ENCODE peak calls at places on chromosomes 2 and 18, in seven cellular contexts. A, H, J, G, W, S and E are unnamed samples.

GRCh38 chr2:224982226-224982625 is 60.0 kb downstream of the DOCK10 start:
- DNase-seq in S (no peak), J (no peak), H (no peak), G (no peak), W (no peak), A (peak; percentile 67), E (no peak)

GRCh38 chr2:146982393-146982846 is 862.4 kb upstream of the ACVR2A start:
- DNase-seq in W (no peak), S (peak; percentile 57), J (no peak), A (peak; percentile 73), G (peak; percentile 54), H (no peak), E (peak; percentile 99)

GRCh38 chr18:47251289-47252120 is at the start of gene SKOR2:
- DNase-seq in S (no peak), A (no peak), J (no peak), G (no peak), W (no peak), H (no peak), E (no peak)

GRCh38 chr2:100541404-100541803 is 21.4 kb upstream of the PDCL3 start:
- DNase-seq in J (no peak), G (no peak), H (no peak), A (no peak), S (no peak), W (no peak), E (no peak)

GRCh38 chr18:39057423-39058057 is 1491.9 kb upstream of the CELF4 start:
- DNase-seq in G (no peak), S (no peak), J (no peak), W (no peak), H (no peak), A (no peak), E (no peak)

GRCh38 chr2:6883448-6884122 is 6.0 kb downstream of the RSAD2 start:
- DNase-seq in S (no peak), J (no peak), G (no peak), A (no peak), W (no peak), H (no peak), E (no peak)

GRCh38 chr2:145157626-145158025 is 637.7 kb upstream of the ZEB2 start:
- DNase-seq in H (no peak), W (no peak), A (no peak), J (no peak), S (no peak), G (no peak), E (no peak)

GRCh38 chr2:235419996-235420395 is 73.8 kb upstream of the AGAP1 start:
- DNase-seq in S (no peak), W (no peak), J (no peak), G (no peak), A (no peak), H (no peak), E (no peak)

GRCh38 chr2:15412779-15413178 is 148.4 kb downstream of the NBAS start:
- DNase-seq in G (no peak), H (no peak), W (no peak), S (no peak), J (no peak), A (no peak), E (no peak)

GRCh38 chr2:138267902-138268254 is 233.7 kb upstream of the SPOPL start:
- DNase-seq in A (no peak), S (no peak), G (no peak), W (no peak), J (no peak), H (no peak), E (no peak)

DNA sequence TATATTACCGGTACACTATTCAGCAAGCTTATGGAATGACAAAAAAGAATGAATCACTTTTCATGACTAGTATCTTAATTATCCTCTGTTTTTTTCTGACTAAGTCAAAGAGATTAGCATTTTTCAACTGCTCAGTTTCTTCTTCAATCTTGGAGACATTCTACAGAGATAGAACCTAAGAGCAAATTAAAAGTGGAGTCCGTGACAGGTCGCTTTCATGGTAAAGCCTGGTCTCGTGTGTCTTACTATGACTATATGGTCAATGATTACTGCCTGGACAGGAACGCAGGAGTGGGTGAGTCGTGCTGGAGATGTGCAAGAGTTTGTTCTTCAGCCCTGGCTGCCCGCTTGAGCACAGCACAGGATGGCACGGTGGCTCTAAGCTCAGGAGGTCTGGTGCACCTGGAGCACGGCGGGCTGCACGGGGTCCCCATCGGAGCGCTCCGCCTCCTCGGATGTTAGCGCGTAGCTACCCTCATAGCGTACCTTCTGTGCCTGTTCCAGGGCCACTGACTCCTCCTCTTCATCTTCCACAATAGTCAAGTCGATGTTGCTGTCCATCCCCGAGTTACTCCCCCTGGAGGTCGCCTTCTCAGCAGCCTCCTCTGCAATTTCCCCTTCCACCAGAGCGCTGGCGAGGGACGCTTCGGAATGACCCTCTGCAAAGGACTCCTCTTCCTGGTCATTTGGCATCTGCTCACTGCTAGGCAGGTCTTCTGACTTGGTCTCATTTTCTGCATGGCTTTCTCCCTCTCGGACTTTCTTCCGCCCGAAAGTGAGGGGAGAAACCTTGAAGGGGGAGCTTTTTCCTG is 11.1 kb downstream of the CAVIN2 start:
- DNase-seq in J (no peak), G (no peak), A (no peak), S (no peak), H (no peak), W (no peak), E (no peak)
- H3K4me3 ChIP-seq in J (no peak overlapping the region), G (no peak overlapping the region), A (no peak overlapping the region), S (no peak overlapping the region), H (no peak overlapping the region), W (no peak overlapping the region), E (no peak overlapping the region)

GRCh38 chr2:44959855-44960254 is 18.4 kb downstream of the SIX3 start:
- DNase-seq in G (no peak), J (no peak), S (no peak), H (no peak), A (no peak), W (no peak), E (no peak)
- TF ChIP-seq CTCF in G (no peak), J (no peak), S (no peak), H (no peak), A (no peak), W (no peak), E (no peak)

GRCh38 chr2:218001629-218002028 is 1.2 kb downstream of the TNS1 start:
- DNase-seq in H (no peak), W (no peak), A (no peak), S (no peak), G (no peak), J (no peak), E (no peak)
- H3K4me3 ChIP-seq in H (peak overlapping the region; percentile 76), W (peak overlapping the region; percentile 74), A (peak overlapping the region; percentile 58), S (no peak overlapping the region), G (no peak overlapping the region), J (peak overlapping the region; percentile 3), E (peak overlapping the region; percentile 55)

DNA sequence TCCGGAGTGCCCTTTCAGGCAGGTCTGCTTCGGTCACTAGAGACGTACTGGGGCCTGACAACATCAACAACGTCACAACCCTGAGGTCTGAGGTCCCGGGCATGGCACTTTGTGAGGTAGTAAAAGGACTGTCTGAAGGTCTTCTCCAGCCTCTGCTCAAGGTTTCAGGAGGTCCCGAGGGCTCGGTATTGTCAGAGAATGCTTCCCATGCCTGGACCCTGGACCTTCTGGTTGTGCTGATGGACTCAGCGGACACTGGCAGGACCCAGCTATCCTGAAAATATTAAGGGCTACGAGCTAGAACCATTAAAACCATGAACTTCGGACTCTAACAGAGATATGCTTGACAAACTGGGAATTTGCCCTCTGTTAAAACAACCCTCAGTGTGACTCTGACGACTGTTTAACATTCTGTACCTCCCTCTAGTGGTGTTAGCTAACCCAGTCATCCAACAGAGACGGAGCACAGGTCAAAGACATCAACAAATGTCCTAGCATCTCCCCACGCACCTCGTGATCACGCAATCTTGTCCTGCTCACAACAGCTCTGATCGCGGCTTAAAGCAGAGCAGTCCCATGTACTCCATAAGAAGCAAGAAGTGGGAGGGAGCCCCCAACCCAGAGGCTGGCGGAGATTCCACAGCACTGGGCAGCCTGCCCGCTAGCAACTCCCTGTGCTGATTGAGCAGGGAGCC is 96.5 kb downstream of the CCDC93 start:
- DNase-seq in W (no peak), G (no peak), S (no peak), A (no peak), J (no peak), H (no peak), E (no peak)
- TF ChIP-seq CTCF in W (no peak), G (no peak), S (peak; percentile 63), A (no peak), J (no peak), H (peak; percentile 38), E (peak; percentile 33)

GRCh38 chr2:31411771-31412170 is 2.8 kb downstream of the XDH start:
- DNase-seq in G (no peak), S (no peak), J (no peak), H (no peak), W (no peak), A (no peak), E (no peak)

GRCh38 chr2:31414601-31415241 is at the start of gene XDH:
- DNase-seq in H (no peak), W (no peak), S (peak; percentile 64), A (no peak), J (peak; percentile 76), G (no peak), E (no peak)

GRCh38 chr2:31413025-31413424 is 1.5 kb downstream of the XDH start:
- DNase-seq in J (no peak), W (no peak), G (no peak), S (no peak), H (no peak), A (no peak), E (peak; percentile 73)

GRCh38 chr2:31415421-31415820 is 879 bp upstream of the XDH start:
- DNase-seq in S (no peak), J (no peak), G (no peak), A (no peak), H (no peak), W (no peak), E (peak; percentile 33)

GRCh38 chr2:31413876-31414550 is 529 bp downstream of the XDH start:
- DNase-seq in A (no peak), S (no peak), H (no peak), G (no peak), J (no peak), W (no peak), E (no peak)
- H3K4me3 ChIP-seq in A (no peak overlapping the region), S (peak overlapping the region; percentile 55), H (no peak overlapping the region), G (no peak overlapping the region), J (peak overlapping the region; percentile 12), W (no peak overlapping the region), E (no peak overlapping the region)

GRCh38 chr2:75465317-75465998 is 95.3 kb downstream of the EVA1A start:
- DNase-seq in S (no peak), J (no peak), W (no peak), A (no peak), G (no peak), H (no peak), E (peak; percentile 23)
- TF ChIP-seq CTCF in S (peak; percentile 31), J (no peak), W (no peak), A (no peak), G (no peak), H (peak; percentile 65), E (peak; percentile 47)

DNA sequence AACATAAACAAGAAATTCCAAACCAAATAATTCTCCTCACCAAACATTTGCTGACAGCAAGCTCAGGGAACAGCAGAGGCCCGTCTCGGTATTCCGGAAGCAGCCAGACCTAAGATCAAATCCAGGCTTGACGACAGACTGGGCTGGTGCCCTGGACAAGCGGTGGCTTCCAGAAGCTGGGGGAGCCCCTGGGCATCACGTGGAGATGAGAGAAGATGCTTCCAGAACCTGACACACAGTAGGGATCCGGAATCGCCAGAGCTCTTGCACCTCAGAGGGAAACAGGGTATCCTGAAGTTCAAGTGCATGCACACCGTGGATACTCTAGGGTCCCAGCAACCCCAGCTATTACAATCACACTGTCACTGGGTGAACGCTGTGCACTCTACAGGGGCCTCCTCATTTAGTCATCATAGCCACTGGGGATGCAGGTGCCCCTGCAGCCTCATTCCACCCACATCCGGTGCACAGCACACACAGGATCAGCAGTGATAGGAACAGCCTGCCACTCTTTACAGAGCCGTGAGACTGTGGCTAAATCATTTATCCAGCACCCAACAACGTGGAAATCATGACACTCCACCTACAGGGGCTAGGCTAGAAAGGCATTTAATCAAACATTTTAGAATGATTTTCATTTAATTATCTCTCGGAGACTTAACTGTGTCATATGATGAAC is 102.6 kb downstream of the HDAC4 start:
- DNase-seq in J (no peak), A (peak; percentile 49), S (peak; percentile 82), W (no peak), H (no peak), G (no peak), E (no peak)
- H3K4me3 ChIP-seq in J (no peak overlapping the region), A (no peak overlapping the region), S (no peak overlapping the region), W (peak overlapping the region; percentile 5), H (no peak overlapping the region), G (no peak overlapping the region), E (no peak overlapping the region)